ENCODE peak calls at places on chromosome 15, in five cellular contexts. A is transverse colon, J is uterus, E is upper lobe of right lung, F is left lung. O is an unnamed sample.

GRCh38 chr15:64651573-64652260 is 123.7 kb downstream of the RBPMS2 start:
- DNase-seq in J (no peak), E (no peak), F (no peak), A (no peak), O (peak; percentile 55)

GRCh38 chr15:78237146-78237545 is 2.8 kb upstream of the ACSBG1 start:
- DNase-seq in J (no peak), F (no peak), E (no peak), A (no peak), O (no peak)

GRCh38 chr15:63203451-63204090 is 14.2 kb downstream of the RAB8B start:
- DNase-seq in F (no peak), E (no peak), A (no peak), J (no peak), O (peak; percentile 54)

GRCh38 chr15:68352401-68353062 is 75.0 kb downstream of the FEM1B start:
- DNase-seq in F (peak; percentile 60), A (peak; percentile 23), E (no peak), J (peak; percentile 91), O (no peak)

GRCh38 chr15:61840090-61840489 is 220.2 kb downstream of the VPS13C start:
- DNase-seq in F (no peak), J (no peak), E (no peak), A (no peak), O (no peak)

GRCh38 chr15:98904466-98905048 is 103.0 kb downstream of the PGPEP1L start:
- DNase-seq in J (no peak), A (peak; percentile 22), F (no peak), E (no peak), O (peak; percentile 7)

GRCh38 chr15:96553006-96553405 is 222.5 kb downstream of the NR2F2 start:
- DNase-seq in J (no peak), A (no peak), F (no peak), E (no peak), O (no peak)

GRCh38 chr15:28986108-28986507 is 100.3 kb downstream of the APBA2 start:
- DNase-seq in J (no peak), A (no peak), E (peak; percentile 54), F (no peak), O (no peak)

GRCh38 chr15:73821181-73821580 is 52.2 kb upstream of the TBC1D21 start:
- DNase-seq in E (no peak), J (no peak), F (no peak), A (no peak), O (no peak)

GRCh38 chr15:93706881-93707280 is 524.5 kb upstream of the MCTP2 start:
- DNase-seq in A (no peak), J (no peak), E (no peak), F (no peak), O (no peak)

GRCh38 chr15:31260646-31261265 is 65.9 kb upstream of the KLF13 start:
- DNase-seq in F (peak; percentile 20), E (peak; percentile 18), A (no peak), J (peak; percentile 6), O (no peak)

GRCh38 chr15:43187544-43188155 is 2.4 kb downstream of the CCNDBP1 start:
- DNase-seq in E (no peak), J (no peak), A (no peak), F (no peak), O (peak; percentile 46)

GRCh38 chr15:71362987-71363968 is 248.0 kb downstream of the THSD4 start:
- DNase-seq in J (no peak), A (no peak), E (no peak), F (no peak), O (no peak)

GRCh38 chr15:44441095-44441501 is 13.7 kb downstream of the CTDSPL2 start:
- DNase-seq in E (no peak), J (no peak), A (no peak), F (no peak), O (no peak)

GRCh38 chr15:56772868-56773639 is 39.7 kb upstream of the ZNF280D start:
- DNase-seq in F (no peak), A (no peak), E (no peak), J (no peak), O (no peak)

GRCh38 chr15:34365836-34366235 is 1.2 kb downstream of the LPCAT4 start:
- DNase-seq in A (no peak), E (no peak), F (no peak), J (no peak), O (no peak)

GRCh38 chr15:64158363-64159134 is 4.3 kb downstream of the PPIB start:
- DNase-seq in E (no peak), J (no peak), F (no peak), A (no peak), O (no peak)

DNA sequence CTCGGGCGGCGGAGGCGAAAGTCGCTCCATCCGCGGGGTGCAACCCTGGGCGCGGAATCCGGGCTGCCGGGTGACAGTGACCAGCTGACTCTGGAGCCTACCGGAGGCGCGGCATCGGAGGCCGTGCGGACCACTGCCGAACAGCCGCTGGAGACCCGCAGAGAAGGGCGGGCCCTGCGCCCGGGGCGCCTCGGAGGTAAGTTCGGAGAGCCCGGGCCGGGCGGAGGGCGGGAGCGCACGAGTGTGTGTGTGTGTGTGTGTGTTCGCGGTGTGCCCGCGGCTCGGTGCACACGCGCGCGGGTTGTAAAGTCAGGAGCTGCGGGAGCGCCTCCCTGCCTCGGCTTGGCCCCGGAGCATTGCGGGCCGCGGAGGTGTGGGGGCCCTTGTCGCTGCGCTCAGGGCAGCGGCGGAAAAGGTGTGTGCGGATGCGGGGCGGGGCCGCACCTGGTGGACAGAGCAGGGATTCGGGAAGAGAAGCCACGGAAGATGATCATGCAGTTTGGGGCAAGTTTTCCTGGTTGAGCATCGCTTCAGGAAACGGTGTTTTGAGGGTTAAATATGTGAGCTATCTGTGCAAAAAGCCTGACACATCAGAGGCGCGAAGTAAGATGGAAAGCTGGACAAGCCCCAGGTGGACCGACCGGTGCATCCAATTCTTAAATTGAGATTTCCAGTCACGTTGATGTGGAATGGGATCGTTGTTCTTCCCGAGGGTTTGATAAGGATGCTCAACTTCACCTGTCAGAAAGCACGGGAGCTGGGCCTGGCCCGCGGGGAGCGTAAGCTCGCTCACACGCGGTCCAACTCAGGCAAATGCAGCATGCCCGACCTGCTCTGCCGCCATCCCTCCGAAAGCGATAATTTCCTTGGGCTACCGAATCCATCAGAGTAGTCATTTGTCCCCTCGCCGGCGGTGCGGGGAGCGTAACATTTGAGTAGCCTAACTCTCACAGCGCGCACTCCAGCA is 492 bp downstream of the MINAR1 start:
- DNase-seq in E (no peak), J (no peak), A (no peak), F (no peak), O (no peak)
- H3K27me3 ChIP-seq in E (peaks cover 71% of the 10 kb centered on the region), J (peaks cover 13% of the 10 kb centered on the region), A (peaks cover 83% of the 10 kb centered on the region), F (peaks cover 90% of the 10 kb centered on the region), O (peaks cover 9% of the 10 kb centered on the region)

DNA sequence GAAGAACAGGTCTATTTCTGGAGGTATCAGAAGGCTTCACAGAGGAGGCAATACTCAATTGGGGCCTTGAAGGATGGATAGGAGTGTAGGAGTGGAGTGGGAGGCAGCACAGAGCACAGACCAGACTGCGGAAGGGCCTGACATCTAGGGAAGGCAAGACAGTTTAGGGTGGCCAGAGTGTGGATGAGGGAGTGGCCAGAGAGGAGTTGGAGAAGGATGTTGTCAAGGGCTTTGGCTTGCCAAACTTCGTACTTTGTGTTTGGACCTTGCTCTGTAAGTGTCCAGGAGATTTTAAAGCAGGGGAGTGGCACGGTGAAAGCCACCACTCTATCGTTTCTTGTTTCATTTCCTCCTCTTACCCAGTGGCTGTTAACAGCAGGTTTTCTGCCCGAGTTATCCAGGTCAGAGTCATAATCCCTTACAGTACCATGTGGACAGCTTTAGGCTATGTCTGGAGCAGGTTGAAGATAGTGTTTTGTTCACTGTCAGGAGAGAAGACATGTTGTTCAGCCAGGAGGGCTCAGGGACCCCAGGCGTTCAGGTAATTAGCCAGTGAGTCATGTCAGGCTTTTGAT is 12.3 kb downstream of the SMAD3 start:
- DNase-seq in J (no peak), F (no peak), A (peak; percentile 77), E (no peak), O (no peak)
- H3K27ac ChIP-seq in J (peak overlapping the region; percentile 20), F (no peak overlapping the region), A (peak overlapping the region; percentile 73), E (no peak overlapping the region), O (no peak overlapping the region)

DNA sequence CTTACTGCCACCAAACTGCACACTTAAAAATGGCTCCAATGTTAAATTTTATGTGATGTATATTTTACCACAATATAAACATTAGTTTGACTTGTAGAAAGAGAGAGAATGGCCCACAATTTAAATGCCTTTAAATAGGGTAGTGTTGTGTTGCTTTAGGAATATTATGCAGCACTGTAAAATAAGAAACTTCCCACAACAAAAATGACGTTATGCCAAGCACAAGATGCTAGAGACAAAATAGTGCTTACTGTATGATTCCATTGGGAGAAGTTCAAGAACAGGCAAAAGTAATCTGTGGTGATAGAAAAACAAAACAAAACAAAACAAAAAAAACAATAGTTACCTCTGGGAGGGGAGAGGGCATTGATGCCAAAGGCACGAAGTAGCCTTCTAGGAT is 91.3 kb downstream of the MEGF11 start:
- DNase-seq in A (no peak), F (no peak), E (no peak), J (no peak), O (no peak)
- H3K27me3 ChIP-seq in A (no peaks in the 10 kb centered on the region), F (peaks cover 6% of the 10 kb centered on the region), E (peaks cover 4% of the 10 kb centered on the region), J (no peaks in the 10 kb centered on the region), O (no peaks in the 10 kb centered on the region)

GRCh38 chr15:88652456-88653199 is 13.8 kb downstream of the ISG20 start:
- DNase-seq in J (no peak), E (no peak), F (no peak), A (no peak), O (no peak)

GRCh38 chr15:88654430-88655102 is 15.8 kb downstream of the ISG20 start:
- DNase-seq in A (no peak), F (no peak), J (no peak), E (no peak), O (no peak)

GRCh38 chr15:88655103-88655553 is 16.3 kb downstream of the ISG20 start:
- DNase-seq in E (no peak), J (no peak), A (no peak), F (no peak), O (no peak)

GRCh38 chr15:88651971-88652370 is 13.2 kb downstream of the ISG20 start:
- DNase-seq in E (no peak), J (peak; percentile 19), A (no peak), F (no peak), O (no peak)

GRCh38 chr15:88653200-88654064 is 14.6 kb downstream of the ISG20 start:
- DNase-seq in E (no peak), F (no peak), A (no peak), J (peak; percentile 3), O (no peak)
- H3K27ac ChIP-seq in E (no peak overlapping the region), F (no peak overlapping the region), A (no peak overlapping the region), J (no peak overlapping the region), O (peak overlapping the region; percentile 59)

DNA sequence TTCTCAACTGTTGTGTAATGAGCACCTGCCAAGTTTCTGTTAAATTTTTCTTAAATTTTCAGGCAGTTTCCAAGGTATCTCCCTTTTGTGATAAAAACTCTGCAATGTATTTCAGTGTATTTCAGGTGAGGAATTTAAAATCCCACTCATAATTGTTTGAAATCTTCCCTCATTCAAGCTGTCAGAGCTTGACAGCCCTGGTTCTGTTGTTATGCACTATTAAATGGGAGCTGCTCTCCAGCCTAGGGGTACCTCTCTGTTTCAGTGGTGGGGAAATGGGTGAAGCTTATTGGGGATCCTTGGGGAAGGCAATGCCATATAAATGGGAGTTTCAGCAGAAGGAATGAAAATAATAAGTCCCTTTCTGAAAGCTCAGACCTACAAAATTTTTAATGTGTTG is 178.0 kb upstream of the TMCO5A start:
- DNase-seq in J (no peak), F (no peak), E (no peak), A (no peak), O (no peak)
- H3K27me3 ChIP-seq in J (no peaks in the 10 kb centered on the region), F (no peaks in the 10 kb centered on the region), E (no peaks in the 10 kb centered on the region), A (no peaks in the 10 kb centered on the region), O (no peaks in the 10 kb centered on the region)

O was measured in naive thymus-derived CD4-positive, alpha-beta T cell.